ENCODE peak calls at places on chromosomes 7 and 10, in four cellular contexts. W is K562, I is GM12878, F is HepG2. H is an unnamed sample.

GRCh38 chr7:118239014-118239413 is 14.5 kb downstream of the ANKRD7 start:
- DNase-seq in W (no peak), I (no peak), F (no peak), H (peak)

GRCh38 chr7:104980969-104981670 is 32.9 kb upstream of the KMT2E start:
- DNase-seq in F (peak), W (peak), I (no peak), H (no peak)

GRCh38 chr10:119166564-119166963 is 1.1 kb upstream of the SFXN4 start:
- DNase-seq in W (no peak), I (no peak), F (no peak), H (no peak)

GRCh38 chr7:30238721-30239441 is 45.5 kb upstream of the ZNRF2 start:
- DNase-seq in W (no peak), I (peak), F (peak), H (no peak)

GRCh38 chr7:142776206-142776844 is 5.6 kb downstream of the PRSS2 start:
- DNase-seq in W (no peak), F (no peak), I (no peak), H (no peak)

GRCh38 chr10:109963439-109963838 is 40.1 kb upstream of the XPNPEP1 start:
- DNase-seq in W (no peak), I (no peak), F (no peak), H (no peak)

GRCh38 chr10:13613519-13613918 is 26.8 kb downstream of the PRPF18 start:
- DNase-seq in W (no peak), F (no peak), I (no peak), H (no peak)

GRCh38 chr7:127214956-127215355 is 37.8 kb downstream of the GRM8 start:
- DNase-seq in F (no peak), W (no peak), I (no peak), H (no peak)

GRCh38 chr7:101631224-101631714 is 2.2 kb upstream of the MYL10 start:
- DNase-seq in W (no peak), F (no peak), I (no peak), H (no peak)

GRCh38 chr10:73879296-73880173 is 5.2 kb upstream of the CAMK2G start:
- DNase-seq in I (no peak), W (peak), F (peak), H (peak)

GRCh38 chr7:28296571-28297483 is 115.5 kb upstream of the CREB5 start:
- DNase-seq in F (no peak), I (no peak), W (peak), H (peak)

GRCh38 chr10:109898666-109899577 is 24.4 kb downstream of the XPNPEP1 start:
- DNase-seq in F (no peak), I (no peak), W (no peak), H (no peak)

GRCh38 chr7:36691983-36692382 is 32.3 kb downstream of the AOAH start:
- DNase-seq in W (no peak), F (no peak), I (no peak), H (no peak)

GRCh38 chr7:129043012-129043411 is 11.9 kb downstream of the TNPO3 start:
- DNase-seq in W (no peak), F (no peak), I (no peak), H (no peak)

GRCh38 chr7:135232720-135233119 is 918 bp upstream of the STRA8 start:
- DNase-seq in W (peak), F (no peak), I (no peak), H (peak)

GRCh38 chr10:4656576-4657194 is 169.3 kb upstream of the AKR1E2 start:
- DNase-seq in I (no peak), F (peak), W (peak), H (peak)

GRCh38 chr10:129335396-129335795 is 131.6 kb upstream of the MGMT start:
- DNase-seq in F (no peak), I (no peak), W (no peak), H (no peak)

GRCh38 chr10:42864575-42864974 is 82.0 kb downstream of the BMS1 start:
- DNase-seq in I (no peak), W (no peak), F (peak), H (peak)

GRCh38 chr7:3159445-3159844 is 115.8 kb upstream of the CARD11 start:
- DNase-seq in I (no peak), F (no peak), W (no peak), H (no peak)
- TF ChIP-seq CBFB in I (no peak), F (no peak), W (no peak), H (no peak)

GRCh38 chr10:96922978-96923948 is 91.2 kb downstream of the LCOR start:
- DNase-seq in I (no peak), F (no peak), W (no peak), H (no peak)
- TF ChIP-seq USF2 in I (no peak), F (no peak), W (no peak), H (no peak)

GRCh38 chr7:159318682-159319351 is 174.2 kb upstream of the VIPR2 start:
- DNase-seq in W (no peak), F (no peak), I (no peak), H (no peak)

GRCh38 chr7:159321278-159321677 is 176.6 kb upstream of the VIPR2 start:
- DNase-seq in W (no peak), I (no peak), F (no peak), H (no peak)

GRCh38 chr7:159317294-159317693 is 172.6 kb upstream of the VIPR2 start:
- DNase-seq in W (no peak), F (no peak), I (no peak), H (no peak)
- TF ChIP-seq CBFB in W (no peak), F (no peak), I (no peak), H (no peak)

DNA sequence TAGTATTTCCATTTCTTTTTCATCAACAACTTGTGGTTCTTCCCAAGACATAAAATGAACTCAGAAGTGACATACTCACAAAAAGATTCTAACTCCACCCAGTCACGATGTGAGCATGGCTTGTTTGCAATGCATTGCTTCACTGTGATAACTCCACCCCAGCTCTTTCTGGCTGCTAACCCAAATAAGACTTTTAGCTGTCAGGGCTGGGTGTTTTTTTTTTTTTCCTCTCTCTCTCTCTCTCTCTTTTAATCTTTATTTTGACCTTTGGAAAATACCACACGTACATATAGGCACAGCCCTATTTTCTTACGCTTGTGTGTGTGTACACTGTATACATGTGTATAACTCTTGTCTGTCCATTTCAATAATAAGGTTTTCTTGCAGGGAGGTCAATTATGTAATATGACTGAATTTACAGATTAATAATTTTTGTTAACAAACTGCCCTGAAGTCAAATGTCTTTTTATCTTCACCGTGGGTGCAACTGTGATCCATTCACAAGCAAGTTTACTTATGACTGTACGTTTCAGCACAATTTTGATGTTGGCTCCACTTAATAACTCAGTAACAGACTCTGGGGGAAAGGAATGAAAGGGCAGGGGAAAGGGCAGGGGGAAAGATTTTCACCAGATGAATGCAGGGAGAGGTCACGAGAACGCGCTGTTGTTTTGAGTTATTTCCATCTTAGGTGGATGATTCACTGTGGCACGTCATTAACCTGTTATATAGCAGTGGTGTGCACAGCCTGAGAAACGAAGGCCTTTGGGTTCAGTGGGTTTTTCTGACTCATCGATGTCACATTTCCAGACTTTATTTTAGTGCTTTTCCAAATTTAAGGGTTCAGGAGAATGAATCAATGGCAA is 49.1 kb downstream of the APBB1IP start:
- DNase-seq in F (peak), W (no peak), I (peak), H (no peak)
- TF ChIP-seq USF2 in F (no peak), W (no peak), I (no peak), H (no peak)